ENCODE peak calls at places on chromosomes 16 and 17, in four cellular contexts. I is GM12878, Y is HL-60, P is K562. B is an unnamed sample.

GRCh38 chr17:4592240-4593005 is 8.1 kb downstream of the SMTNL2 start:
- DNase-seq in P (no peak), I (no peak), Y (no peak), B (no peak)

GRCh38 chr17:55417411-55418268 is 4.0 kb downstream of the MMD start:
- DNase-seq in Y (no peak), P (no peak), I (no peak), B (no peak)

GRCh38 chr17:61426482-61427304 is 25.5 kb upstream of the TBX4 start:
- DNase-seq in Y (no peak), I (no peak), P (no peak), B (no peak)

GRCh38 chr17:38742431-38743308 is 5.5 kb downstream of the PCGF2 start:
- DNase-seq in P (no peak), I (no peak), Y (peak), B (no peak)

GRCh38 chr17:48153711-48154642 is 46.4 kb downstream of the SNX11 start:
- DNase-seq in P (peak), Y (peak), I (no peak), B (no peak)

GRCh38 chr16:31084584-31085298 is 4.0 kb downstream of the PRSS53 start:
- DNase-seq in I (no peak), P (no peak), Y (no peak), B (no peak)

GRCh38 chr16:9798474-9798873 is 383.8 kb downstream of the GRIN2A start:
- DNase-seq in Y (no peak), P (no peak), I (no peak), B (no peak)

GRCh38 chr17:10628756-10629155 is 28.4 kb downstream of the MYH3 start:
- DNase-seq in Y (no peak), I (no peak), P (peak), B (no peak)

GRCh38 chr16:22397459-22397858 is 23.0 kb upstream of the CDR2 start:
- DNase-seq in I (no peak), Y (no peak), P (no peak), B (no peak)

GRCh38 chr16:17295948-17296347 is 174.8 kb downstream of the XYLT1 start:
- DNase-seq in I (no peak), P (no peak), Y (no peak), B (no peak)

GRCh38 chr17:82435103-82435502 is 15.4 kb downstream of the CYBC1 start:
- DNase-seq in I (no peak), Y (no peak), P (no peak), B (no peak)

GRCh38 chr17:77280304-77280910 is 139.6 kb downstream of the SEC14L1 start:
- DNase-seq in I (no peak), Y (no peak), P (no peak), B (no peak)

GRCh38 chr17:49548506-49549310 is 27.0 kb upstream of the NXPH3 start:
- DNase-seq in P (peak), I (no peak), Y (no peak), B (no peak)

GRCh38 chr16:85906349-85906748 is 7.4 kb downstream of the IRF8 start:
- DNase-seq in Y (no peak), P (no peak), I (no peak), B (no peak)

GRCh38 chr16:7345423-7345822 is 12.8 kb downstream of the RBFOX1 start:
- DNase-seq in I (no peak), Y (no peak), P (no peak), B (no peak)
- TF ChIP-seq SPI1 in I (no peak), Y (no peak), P (no peak), B (no peak)

GRCh38 chr17:42850964-42851363 is at the start of gene AOC3:
- DNase-seq in Y (no peak), I (no peak), P (no peak), B (no peak)
- TF ChIP-seq SPI1 in Y (no peak), I (no peak), P (no peak), B (no peak)

DNA sequence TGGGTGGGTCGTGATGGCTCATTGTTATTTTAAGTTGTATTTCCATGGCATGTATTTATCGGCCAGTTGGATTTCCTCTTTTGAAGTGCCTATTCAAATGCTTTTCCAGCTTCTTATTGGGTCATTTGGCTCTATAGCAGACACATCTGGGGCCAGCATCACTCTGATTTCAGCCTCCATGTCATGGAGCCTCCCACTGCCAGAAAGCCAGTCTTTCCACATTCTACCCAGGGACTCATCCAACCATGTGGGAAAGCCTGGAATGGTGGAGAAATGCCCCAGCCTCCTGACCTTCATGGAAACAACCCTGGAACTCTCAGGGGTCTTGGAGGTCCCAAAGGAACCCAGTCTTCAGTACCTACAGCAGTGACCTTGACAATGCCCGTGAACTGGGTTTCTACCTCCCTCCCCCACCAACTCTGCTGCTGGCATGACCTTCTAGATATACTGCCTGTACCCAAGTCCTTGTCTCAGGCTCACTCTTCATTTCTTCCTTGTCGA is 33.8 kb upstream of the ADGRG1 start:
- DNase-seq in I (no peak), P (no peak), Y (no peak), B (no peak)
- TF ChIP-seq SPI1 in I (no peak), P (no peak), Y (no peak), B (no peak)

GRCh38 chr17:64750478-64750877 is 88.4 kb upstream of the SMURF2 start:
- DNase-seq in Y (no peak), P (no peak), I (no peak), B (no peak)
- TF ChIP-seq SPI1 in Y (no peak), P (no peak), I (no peak), B (no peak)

DNA sequence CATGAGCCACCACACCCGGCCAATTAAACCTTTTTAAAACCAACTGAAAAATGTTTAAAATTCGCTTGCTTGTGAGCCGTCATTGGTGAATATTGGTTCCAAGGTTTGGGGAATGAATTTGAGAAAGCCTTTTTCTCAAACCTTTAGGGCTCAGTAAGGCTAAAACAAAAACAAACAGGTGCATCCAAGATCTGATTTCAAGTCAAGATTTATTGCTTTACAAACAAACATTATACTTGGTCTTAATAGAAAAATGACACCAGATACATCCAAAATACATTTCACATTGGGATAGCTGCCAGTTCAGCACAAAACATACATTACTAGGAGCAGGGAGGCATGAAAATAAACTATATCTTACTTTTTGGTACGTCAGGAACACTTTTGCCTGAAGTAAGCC is 5.4 kb downstream of the C17orf58 start:
- DNase-seq in Y (no peak), I (no peak), P (no peak), B (no peak)
- TF ChIP-seq SPI1 in Y (no peak), I (no peak), P (no peak), B (no peak)

DNA sequence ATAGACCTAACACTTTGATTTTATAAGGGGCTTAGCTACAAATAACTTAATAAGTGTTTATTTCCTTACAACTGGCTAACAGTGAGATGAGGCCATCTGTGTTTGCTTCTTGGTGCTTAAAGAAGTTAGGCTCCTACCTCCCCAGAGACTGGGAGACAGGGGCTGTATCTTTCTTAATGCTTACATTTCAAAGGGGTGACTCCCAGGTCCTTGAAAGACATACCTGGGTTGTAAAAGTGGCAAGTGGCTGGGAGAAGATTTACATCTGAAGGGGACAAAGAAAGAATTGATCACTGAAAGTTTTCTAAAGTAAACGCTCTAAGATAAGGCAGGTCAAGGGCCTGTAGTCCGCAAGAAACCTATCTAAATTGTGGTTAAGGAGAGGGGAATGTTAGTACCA is 196.8 kb downstream of the CNTNAP4 start:
- DNase-seq in P (no peak), Y (no peak), I (no peak), B (no peak)
- TF ChIP-seq SPI1 in P (no peak), Y (no peak), I (no peak), B (no peak)

GRCh38 chr17:2262146-2262587 is 41.4 kb downstream of the SMG6 start:
- DNase-seq in I (no peak), Y (no peak), P (no peak), B (no peak)

GRCh38 chr17:2263183-2263954 is 40.2 kb downstream of the SMG6 start:
- DNase-seq in Y (no peak), P (no peak), I (no peak), B (no peak)

GRCh38 chr17:2266865-2267228 is 36.7 kb downstream of the SMG6 start:
- DNase-seq in I (no peak), Y (no peak), P (no peak), B (no peak)

GRCh38 chr17:2266045-2266864 is 37.3 kb downstream of the SMG6 start:
- DNase-seq in P (no peak), Y (peak), I (peak), B (no peak)

GRCh38 chr17:2264023-2264860 is 39.3 kb downstream of the SMG6 start:
- DNase-seq in Y (no peak), I (no peak), P (no peak), B (no peak)
- TF ChIP-seq SPI1 in Y (no peak), I (no peak), P (no peak), B (no peak)

GRCh38 chr16:11060364-11060763 is 116.0 kb downstream of the CLEC16A start:
- DNase-seq in I (no peak), P (no peak), Y (no peak), B (no peak)

GRCh38 chr16:11056989-11057645 is 112.8 kb downstream of the CLEC16A start:
- DNase-seq in P (no peak), I (no peak), Y (no peak), B (no peak)

GRCh38 chr16:11059588-11059987 is 115.2 kb downstream of the CLEC16A start:
- DNase-seq in I (no peak), P (no peak), Y (no peak), B (no peak)

GRCh38 chr16:11057696-11058345 is 113.5 kb downstream of the CLEC16A start:
- DNase-seq in I (no peak), P (no peak), Y (no peak), B (no peak)

DNA sequence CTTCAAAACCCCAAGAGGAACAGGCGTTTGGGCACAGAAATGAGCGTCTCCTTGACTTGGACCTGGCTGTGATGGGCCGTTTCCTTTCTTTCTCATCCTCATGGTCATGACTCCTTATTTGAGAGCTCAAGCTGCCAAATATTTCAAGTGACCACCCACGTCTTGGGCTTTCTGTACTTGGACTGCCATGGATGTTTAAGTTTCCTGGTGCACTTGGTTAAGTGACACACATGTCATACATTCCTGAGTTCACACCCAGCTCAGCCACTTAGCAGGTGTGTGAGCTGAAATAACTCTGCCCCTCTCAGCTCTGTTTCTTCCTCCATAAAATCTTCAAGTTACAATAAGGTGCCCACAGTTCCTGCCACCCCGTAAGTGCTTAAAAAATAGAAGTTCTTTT is 114.5 kb downstream of the CLEC16A start:
- DNase-seq in I (no peak), P (no peak), Y (no peak), B (no peak)
- TF ChIP-seq SPI1 in I (no peak), P (no peak), Y (no peak), B (no peak)